ENCODE peak calls at places on chromosome 22, in six cellular contexts. One of them, this sample, is unnamed.
A peak's percentile ranks its signal among the peaks of the same experiment; 100 is the strongest.

GRCh38 chr22:20508815-20509271 is 1.4 kb downstream of the MED15 start:
- DNase-seq in mucosa of descending colon: no peak
- DNase-seq in WTC11: no peak
- DNase-seq in PC-9: no peak
- DNase-seq in fibroblast of mammary gland: peak; percentile 9
- DNase-seq in neural progenitor cell: no peak
- DNase-seq in this sample: no peak

GRCh38 chr22:19750666-19751490 is 9.7 kb upstream of the TBX1 start:
- DNase-seq in mucosa of descending colon: no peak
- DNase-seq in WTC11: no peak
- DNase-seq in PC-9: peak; percentile 45
- DNase-seq in fibroblast of mammary gland: no peak
- DNase-seq in neural progenitor cell: no peak
- DNase-seq in this sample: no peak

GRCh38 chr22:45212306-45212709 is 28.4 kb downstream of the KIAA0930 start:
- DNase-seq in mucosa of descending colon: peak; percentile 50
- DNase-seq in WTC11: no peak
- DNase-seq in PC-9: peak; percentile 68
- DNase-seq in fibroblast of mammary gland: peak; percentile 91
- DNase-seq in neural progenitor cell: peak; percentile 48
- DNase-seq in this sample: no peak

GRCh38 chr22:17514092-17514491 is 49.2 kb upstream of the SLC25A18 start:
- DNase-seq in mucosa of descending colon: no peak
- DNase-seq in WTC11: no peak
- DNase-seq in PC-9: no peak
- DNase-seq in fibroblast of mammary gland: no peak
- DNase-seq in neural progenitor cell: no peak
- DNase-seq in this sample: no peak

GRCh38 chr22:40324468-40325305 is 21.6 kb upstream of the ADSL start:
- DNase-seq in mucosa of descending colon: no peak
- DNase-seq in WTC11: no peak
- DNase-seq in PC-9: no peak
- DNase-seq in fibroblast of mammary gland: no peak
- DNase-seq in neural progenitor cell: no peak
- DNase-seq in this sample: no peak

GRCh38 chr22:36900880-36901279 is 12.5 kb upstream of the CSF2RB start:
- DNase-seq in mucosa of descending colon: no peak
- DNase-seq in WTC11: peak; percentile 61
- DNase-seq in PC-9: no peak
- DNase-seq in fibroblast of mammary gland: no peak
- DNase-seq in neural progenitor cell: peak; percentile 45
- DNase-seq in this sample: no peak

GRCh38 chr22:27218012-27218483 is 560.7 kb downstream of the MIAT start:
- DNase-seq in mucosa of descending colon: no peak
- DNase-seq in WTC11: no peak
- DNase-seq in PC-9: no peak
- DNase-seq in fibroblast of mammary gland: no peak
- DNase-seq in neural progenitor cell: no peak
- DNase-seq in this sample: peak; percentile 8

GRCh38 chr22:30970356-30970746 is 1.3 kb downstream of the TUG1 start:
- DNase-seq in mucosa of descending colon: no peak
- DNase-seq in WTC11: no peak
- DNase-seq in PC-9: no peak
- DNase-seq in fibroblast of mammary gland: no peak
- DNase-seq in neural progenitor cell: no peak
- DNase-seq in this sample: no peak

GRCh38 chr22:37747090-37747714 is 50.4 kb downstream of the TRIOBP start:
- DNase-seq in mucosa of descending colon: peak; percentile 54
- DNase-seq in WTC11: no peak
- DNase-seq in PC-9: peak; percentile 57
- DNase-seq in fibroblast of mammary gland: peak; percentile 71
- DNase-seq in neural progenitor cell: peak; percentile 31
- DNase-seq in this sample: no peak

GRCh38 chr22:49291781-49292180 is 535.9 kb downstream of the BRD1 start:
- DNase-seq in mucosa of descending colon: no peak
- DNase-seq in WTC11: no peak
- DNase-seq in PC-9: no peak
- DNase-seq in fibroblast of mammary gland: no peak
- DNase-seq in neural progenitor cell: no peak
- DNase-seq in this sample: no peak

GRCh38 chr22:37300551-37301017 is 18.3 kb downstream of the CYTH4 start:
- DNase-seq in mucosa of descending colon: no peak
- DNase-seq in WTC11: no peak
- DNase-seq in PC-9: no peak
- DNase-seq in fibroblast of mammary gland: no peak
- DNase-seq in neural progenitor cell: no peak
- DNase-seq in this sample: no peak

GRCh38 chr22:37430941-37431340 is 3.7 kb upstream of the ELFN2 start:
- DNase-seq in mucosa of descending colon: no peak
- DNase-seq in WTC11: no peak
- DNase-seq in PC-9: no peak
- DNase-seq in fibroblast of mammary gland: no peak
- DNase-seq in neural progenitor cell: no peak
- DNase-seq in this sample: no peak

GRCh38 chr22:37032535-37033460 is 13.3 kb downstream of the MPST start:
- DNase-seq in mucosa of descending colon: peak; percentile 88
- DNase-seq in WTC11: no peak
- DNase-seq in PC-9: peak; percentile 81
- DNase-seq in fibroblast of mammary gland: peak; percentile 50
- DNase-seq in neural progenitor cell: no peak
- DNase-seq in this sample: no peak

GRCh38 chr22:28923826-28924732 is 40.7 kb downstream of the ZNRF3 start:
- DNase-seq in mucosa of descending colon: peak; percentile 47
- DNase-seq in WTC11: no peak
- DNase-seq in PC-9: no peak
- DNase-seq in fibroblast of mammary gland: no peak
- DNase-seq in neural progenitor cell: no peak
- DNase-seq in this sample: no peak

GRCh38 chr22:49406879-49407587 is 420.6 kb downstream of the BRD1 start:
- DNase-seq in mucosa of descending colon: no peak
- DNase-seq in WTC11: no peak
- DNase-seq in PC-9: no peak
- DNase-seq in fibroblast of mammary gland: no peak
- DNase-seq in neural progenitor cell: no peak
- DNase-seq in this sample: no peak

GRCh38 chr22:29300807-29301601 is 5.4 kb upstream of the GAS2L1 start:
- DNase-seq in mucosa of descending colon: no peak
- DNase-seq in WTC11: no peak
- DNase-seq in PC-9: no peak
- DNase-seq in fibroblast of mammary gland: no peak
- DNase-seq in neural progenitor cell: no peak
- DNase-seq in this sample: no peak

GRCh38 chr22:31244044-31244942 is 32.2 kb downstream of the LIMK2 start:
- DNase-seq in mucosa of descending colon: no peak
- DNase-seq in WTC11: peak; percentile 54
- DNase-seq in PC-9: peak; percentile 55
- DNase-seq in fibroblast of mammary gland: peak; percentile 61
- DNase-seq in neural progenitor cell: peak; percentile 46
- DNase-seq in this sample: no peak

GRCh38 chr22:19525116-19525660 is 978 bp upstream of the CLDN5 start:
- DNase-seq in mucosa of descending colon: no peak
- DNase-seq in WTC11: no peak
- DNase-seq in PC-9: no peak
- DNase-seq in fibroblast of mammary gland: no peak
- DNase-seq in neural progenitor cell: no peak
- DNase-seq in this sample: no peak

GRCh38 chr22:35543702-35544101 is 3.1 kb downstream of the RASD2 start:
- DNase-seq in mucosa of descending colon: no peak
- DNase-seq in WTC11: no peak
- DNase-seq in PC-9: no peak
- DNase-seq in fibroblast of mammary gland: no peak
- DNase-seq in neural progenitor cell: no peak
- DNase-seq in this sample: no peak

GRCh38 chr22:36822581-36822980 is 5.7 kb upstream of the PVALB start:
- DNase-seq in mucosa of descending colon: no peak
- DNase-seq in WTC11: no peak
- DNase-seq in PC-9: no peak
- DNase-seq in fibroblast of mammary gland: no peak
- DNase-seq in neural progenitor cell: peak; percentile 56
- DNase-seq in this sample: no peak

GRCh38 chr22:17922925-17923898 is 101.1 kb downstream of the MICAL3 start:
- DNase-seq in mucosa of descending colon: no peak
- DNase-seq in WTC11: no peak
- DNase-seq in PC-9: peak; percentile 24
- DNase-seq in fibroblast of mammary gland: peak; percentile 88
- DNase-seq in neural progenitor cell: no peak
- DNase-seq in this sample: no peak

GRCh38 chr22:32079110-32080089 is 36.3 kb downstream of the SLC5A1 start:
- DNase-seq in mucosa of descending colon: no peak
- DNase-seq in WTC11: no peak
- DNase-seq in PC-9: peak; percentile 47
- DNase-seq in fibroblast of mammary gland: peak; percentile 45
- DNase-seq in neural progenitor cell: no peak
- DNase-seq in this sample: peak; percentile 8

GRCh38 chr22:29734429-29734828 is 14.6 kb downstream of the CABP7 start:
- DNase-seq in mucosa of descending colon: no peak
- DNase-seq in WTC11: no peak
- DNase-seq in PC-9: no peak
- DNase-seq in fibroblast of mammary gland: no peak
- DNase-seq in neural progenitor cell: no peak
- DNase-seq in this sample: no peak

GRCh38 chr22:45483918-45484499 is 18.7 kb upstream of the FBLN1 start:
- DNase-seq in mucosa of descending colon: no peak
- DNase-seq in WTC11: no peak
- DNase-seq in PC-9: peak; percentile 66
- DNase-seq in fibroblast of mammary gland: no peak
- DNase-seq in neural progenitor cell: no peak
- DNase-seq in this sample: no peak

GRCh38 chr22:35538801-35539321 is 1.8 kb upstream of the RASD2 start:
- DNase-seq in mucosa of descending colon: peak; percentile 56
- DNase-seq in WTC11: peak; percentile 78
- DNase-seq in PC-9: peak; percentile 41
- DNase-seq in fibroblast of mammary gland: no peak
- DNase-seq in neural progenitor cell: peak; percentile 55
- DNase-seq in this sample: no peak

GRCh38 chr22:49589301-49589700 is 238.4 kb downstream of the BRD1 start:
- DNase-seq in mucosa of descending colon: no peak
- DNase-seq in WTC11: no peak
- DNase-seq in PC-9: no peak
- DNase-seq in fibroblast of mammary gland: no peak
- DNase-seq in neural progenitor cell: no peak
- DNase-seq in this sample: no peak

GRCh38 chr22:28736296-28737155 is 5.1 kb downstream of the CHEK2 start:
- DNase-seq in mucosa of descending colon: no peak
- DNase-seq in WTC11: no peak
- DNase-seq in PC-9: no peak
- DNase-seq in fibroblast of mammary gland: no peak
- DNase-seq in neural progenitor cell: peak; percentile 58
- DNase-seq in this sample: no peak

GRCh38 chr22:40008726-40009125 is 14.0 kb downstream of the FAM83F start:
- DNase-seq in mucosa of descending colon: no peak
- DNase-seq in WTC11: no peak
- DNase-seq in PC-9: peak; percentile 29
- DNase-seq in fibroblast of mammary gland: no peak
- DNase-seq in neural progenitor cell: no peak
- DNase-seq in this sample: no peak

GRCh38 chr22:20249797-20250354 is 18.2 kb downstream of the RTN4R start:
- DNase-seq in mucosa of descending colon: no peak
- DNase-seq in WTC11: no peak
- DNase-seq in PC-9: no peak
- DNase-seq in fibroblast of mammary gland: peak; percentile 63
- DNase-seq in neural progenitor cell: no peak
- DNase-seq in this sample: peak; percentile 59

GRCh38 chr22:45425101-45425500 is 11.6 kb downstream of the RIBC2 start:
- DNase-seq in mucosa of descending colon: no peak
- DNase-seq in WTC11: no peak
- DNase-seq in PC-9: no peak
- DNase-seq in fibroblast of mammary gland: peak; percentile 72
- DNase-seq in neural progenitor cell: no peak
- DNase-seq in this sample: no peak

GRCh38 chr22:38981005-38981658 is 1.0 kb upstream of the APOBEC3B start:
- DNase-seq in mucosa of descending colon: peak; percentile 59
- DNase-seq in WTC11: no peak
- DNase-seq in PC-9: peak; percentile 65
- DNase-seq in fibroblast of mammary gland: peak; percentile 5
- DNase-seq in neural progenitor cell: peak; percentile 66
- DNase-seq in this sample: no peak

GRCh38 chr22:48534395-48534958 is 1293.2 kb downstream of the BRD1 start:
- DNase-seq in mucosa of descending colon: no peak
- DNase-seq in WTC11: no peak
- DNase-seq in PC-9: no peak
- DNase-seq in fibroblast of mammary gland: no peak
- DNase-seq in neural progenitor cell: no peak
- DNase-seq in this sample: no peak

GRCh38 chr22:33271390-33272161 is 213.4 kb upstream of the SYN3 start:
- DNase-seq in mucosa of descending colon: peak; percentile 53
- DNase-seq in WTC11: no peak
- DNase-seq in PC-9: no peak
- DNase-seq in fibroblast of mammary gland: peak; percentile 34
- DNase-seq in neural progenitor cell: peak; percentile 13
- DNase-seq in this sample: peak; percentile 71
- TF ChIP-seq CTCF in mucosa of descending colon: no peak
- TF ChIP-seq CTCF in WTC11: no peak
- TF ChIP-seq CTCF in PC-9: no peak
- TF ChIP-seq CTCF in fibroblast of mammary gland: no peak
- TF ChIP-seq CTCF in neural progenitor cell: no peak
- TF ChIP-seq CTCF in this sample: peak; percentile 7

GRCh38 chr22:26086359-26086758 is 82.9 kb upstream of the SEZ6L start:
- DNase-seq in mucosa of descending colon: no peak
- DNase-seq in WTC11: no peak
- DNase-seq in PC-9: no peak
- DNase-seq in fibroblast of mammary gland: no peak
- DNase-seq in neural progenitor cell: peak; percentile 36
- DNase-seq in this sample: no peak
- TF ChIP-seq CTCF in mucosa of descending colon: no peak
- TF ChIP-seq CTCF in WTC11: no peak
- TF ChIP-seq CTCF in PC-9: no peak
- TF ChIP-seq CTCF in fibroblast of mammary gland: no peak
- TF ChIP-seq CTCF in neural progenitor cell: peak; percentile 43
- TF ChIP-seq CTCF in this sample: peak; percentile 5

GRCh38 chr22:22817468-22818201 is 70.0 kb upstream of the IGLL5 start:
- DNase-seq in mucosa of descending colon: no peak
- DNase-seq in WTC11: no peak
- DNase-seq in PC-9: no peak
- DNase-seq in fibroblast of mammary gland: no peak
- DNase-seq in neural progenitor cell: no peak
- DNase-seq in this sample: no peak
- TF ChIP-seq CTCF in mucosa of descending colon: no peak
- TF ChIP-seq CTCF in WTC11: no peak
- TF ChIP-seq CTCF in PC-9: no peak
- TF ChIP-seq CTCF in fibroblast of mammary gland: no peak
- TF ChIP-seq CTCF in neural progenitor cell: no peak
- TF ChIP-seq CTCF in this sample: no peak

DNA sequence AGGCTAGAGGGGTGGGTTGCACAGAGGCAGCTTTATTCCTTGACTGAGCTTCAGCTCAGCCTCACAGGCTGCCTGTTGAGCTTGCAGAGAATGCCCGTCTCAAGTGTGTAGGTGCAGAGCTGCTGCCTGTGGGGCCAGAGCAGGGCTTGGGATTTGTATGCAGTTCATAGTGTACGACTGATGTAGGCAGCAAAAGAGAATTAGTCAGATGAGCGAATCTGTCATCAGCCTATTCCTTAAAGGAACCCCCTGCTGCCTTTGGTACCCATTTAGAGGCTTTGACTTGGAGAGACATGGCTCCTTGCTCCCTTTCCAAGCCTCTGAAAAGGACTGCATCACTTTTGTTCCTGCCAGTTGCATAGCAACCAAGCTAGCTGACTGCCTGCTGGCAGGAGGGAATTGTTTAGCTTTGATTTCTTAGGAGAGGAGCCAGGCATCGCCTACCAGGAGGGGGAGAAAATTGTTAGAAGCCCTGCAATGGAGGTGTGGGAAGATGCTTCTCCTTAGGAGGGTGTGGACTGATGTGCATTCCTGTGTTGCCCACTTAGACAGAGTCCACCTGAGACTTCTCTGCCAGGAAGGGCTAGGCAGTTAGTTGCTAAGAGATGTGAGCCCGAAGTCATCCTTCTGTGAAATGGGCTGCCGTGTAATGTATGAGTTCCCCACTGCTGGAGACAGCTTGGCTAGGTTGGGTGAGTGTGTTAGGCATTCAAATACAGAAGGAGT is 10.9 kb downstream of the ACO2 start:
- DNase-seq in mucosa of descending colon: no peak
- DNase-seq in WTC11: peak; percentile 15
- DNase-seq in PC-9: no peak
- DNase-seq in fibroblast of mammary gland: peak; percentile 75
- DNase-seq in neural progenitor cell: peak; percentile 93
- DNase-seq in this sample: no peak
- TF ChIP-seq CTCF in mucosa of descending colon: no peak
- TF ChIP-seq CTCF in WTC11: no peak
- TF ChIP-seq CTCF in PC-9: no peak
- TF ChIP-seq CTCF in fibroblast of mammary gland: no peak
- TF ChIP-seq CTCF in neural progenitor cell: peak; percentile 36
- TF ChIP-seq CTCF in this sample: no peak